ENCODE peak calls at places on chromosomes 3 and 15, in six cellular contexts. J is prostate gland, B is choroid plexus epithelial cell, L is brain microvascular endothelial cell, N is spleen, A is B cell. Z is an unnamed sample.

GRCh38 chr15:38623744-38624143 is 59.1 kb upstream of the RASGRP1 start:
- DNase-seq in J (no peak), B (no peak), L (no peak), N (no peak), A (no peak), Z (no peak)

GRCh38 chr15:60155661-60156060 is 151.6 kb downstream of the FOXB1 start:
- DNase-seq in J (no peak), B (peak), L (peak), N (no peak), A (no peak), Z (no peak)

GRCh38 chr15:70833897-70834765 is 19.8 kb downstream of the LARP6 start:
- DNase-seq in J (no peak), B (peak), L (peak), N (no peak), A (no peak), Z (no peak)

GRCh38 chr3:52089691-52090090 is 33.3 kb upstream of the DUSP7 start:
- DNase-seq in J (no peak), B (no peak), L (no peak), N (no peak), A (no peak), Z (no peak)

GRCh38 chr3:72102057-72102711 is 317.2 kb upstream of the PROK2 start:
- DNase-seq in J (no peak), B (peak), L (no peak), N (peak), A (peak), Z (peak)

GRCh38 chr3:9211155-9211950 is 38.1 kb downstream of the SRGAP3 start:
- DNase-seq in J (no peak), B (peak), L (peak), N (no peak), A (no peak), Z (no peak)

GRCh38 chr3:78659386-78659987 is 1108.3 kb downstream of the ROBO1 start:
- DNase-seq in J (peak), B (peak), L (peak), N (no peak), A (no peak), Z (no peak)

GRCh38 chr3:136327671-136328070 is 77.5 kb downstream of the PCCB start:
- DNase-seq in J (no peak), B (no peak), L (no peak), N (no peak), A (no peak), Z (no peak)

GRCh38 chr3:23035927-23036640 is 167.0 kb upstream of the UBE2E2 start:
- DNase-seq in J (no peak), B (no peak), L (no peak), N (no peak), A (no peak), Z (peak)

GRCh38 chr15:98953950-98954349 is 53.6 kb downstream of the PGPEP1L start:
- DNase-seq in J (no peak), B (no peak), L (no peak), N (peak), A (no peak), Z (no peak)

GRCh38 chr15:40451497-40452158 is 10.9 kb downstream of the BAHD1 start:
- DNase-seq in J (no peak), B (no peak), L (no peak), N (no peak), A (no peak), Z (no peak)

GRCh38 chr3:81684739-81685395 is 76.6 kb downstream of the GBE1 start:
- DNase-seq in J (no peak), B (no peak), L (peak), N (no peak), A (no peak), Z (no peak)

GRCh38 chr3:55750525-55750924 is 263.4 kb upstream of the WNT5A start:
- DNase-seq in J (peak), B (peak), L (peak), N (no peak), A (no peak), Z (no peak)

GRCh38 chr3:48186993-48187578 is 1.1 kb downstream of the CDC25A start:
- DNase-seq in J (no peak), B (peak), L (peak), N (no peak), A (no peak), Z (no peak)

GRCh38 chr15:44536962-44537727 is at the start of gene EIF3J:
- DNase-seq in J (peak), B (peak), L (peak), N (peak), A (peak), Z (peak)

GRCh38 chr3:10286596-10287295 is 6.0 kb downstream of the GHRL start:
- DNase-seq in J (peak), B (peak), L (peak), N (no peak), A (no peak), Z (no peak)
- TF ChIP-seq CTCF in J (no peak), B (peak), L (peak), N (peak), A (no peak), Z (no peak)

GRCh38 chr3:27319847-27320526 is 49.2 kb downstream of the NEK10 start:
- DNase-seq in J (peak), B (no peak), L (no peak), N (no peak), A (no peak), Z (peak)
- TF ChIP-seq CTCF in J (no peak), B (no peak), L (no peak), N (no peak), A (no peak), Z (no peak)

GRCh38 chr3:53768478-53769459 is 77.5 kb downstream of the CHDH start:
- DNase-seq in J (no peak), B (no peak), L (no peak), N (no peak), A (no peak), Z (no peak)

GRCh38 chr3:53764376-53764775 is 81.8 kb downstream of the CHDH start:
- DNase-seq in J (no peak), B (no peak), L (no peak), N (no peak), A (no peak), Z (no peak)

GRCh38 chr3:53763353-53763752 is 82.9 kb downstream of the CHDH start:
- DNase-seq in J (no peak), B (no peak), L (no peak), N (no peak), A (no peak), Z (no peak)

GRCh38 chr3:53765753-53766152 is 80.5 kb downstream of the CHDH start:
- DNase-seq in J (no peak), B (no peak), L (no peak), N (no peak), A (no peak), Z (no peak)

DNA sequence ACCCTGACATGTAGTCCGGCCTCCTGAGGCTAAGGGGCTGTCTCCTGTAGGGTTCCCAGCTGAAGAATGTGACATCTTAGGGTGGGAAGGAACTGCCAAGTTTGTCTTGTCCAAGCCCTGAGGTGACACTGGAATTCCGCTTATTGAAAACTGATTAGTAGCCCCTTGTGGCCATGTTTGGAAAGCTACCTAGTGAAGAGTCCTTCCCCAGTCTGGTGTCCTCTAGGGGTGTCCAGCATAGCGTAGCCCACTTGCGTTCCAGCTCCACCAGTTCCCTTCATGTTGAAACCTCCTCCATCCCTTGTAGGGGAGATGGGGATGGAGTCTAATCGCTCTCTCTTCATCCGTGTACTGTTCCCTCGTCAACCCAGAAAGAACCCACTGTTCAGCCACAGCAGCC is 79.5 kb downstream of the CHDH start:
- DNase-seq in J (no peak), B (no peak), L (no peak), N (no peak), A (no peak), Z (no peak)
- TF ChIP-seq CTCF in J (no peak), B (no peak), L (no peak), N (no peak), A (no peak), Z (no peak)

DNA sequence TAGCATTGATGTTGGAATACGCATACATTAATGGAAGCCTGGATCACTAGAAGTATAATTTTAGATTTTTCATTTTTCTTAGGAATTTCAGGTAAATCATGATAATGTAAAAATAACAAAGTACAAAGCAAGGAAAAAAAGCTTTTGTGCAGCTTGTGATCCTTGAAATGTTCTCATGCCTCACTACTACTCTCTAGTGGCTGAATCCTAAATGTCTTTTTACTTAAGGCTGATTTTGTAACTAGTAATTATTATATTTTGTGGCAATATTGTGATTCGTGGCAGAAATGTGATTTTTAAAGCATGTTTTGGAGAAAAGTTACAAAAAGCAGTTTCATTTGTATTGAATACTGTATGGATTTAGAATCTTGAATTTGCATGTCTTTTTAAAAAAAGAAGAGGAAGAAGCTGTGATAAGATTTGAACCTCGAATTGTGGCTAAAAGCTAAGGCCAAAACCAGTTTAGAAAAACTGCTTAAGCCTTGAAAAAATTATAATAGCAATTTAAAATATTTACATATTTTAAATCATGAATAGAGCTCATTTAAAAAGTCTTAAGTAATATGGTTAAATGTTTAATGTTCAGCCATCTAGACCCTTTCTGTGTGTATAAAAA is 39.0 kb downstream of the U2SURP start:
- DNase-seq in J (no peak), B (peak), L (no peak), N (no peak), A (no peak), Z (no peak)
- TF ChIP-seq CTCF in J (no peak), B (peak), L (peak), N (no peak), A (peak), Z (no peak)

DNA sequence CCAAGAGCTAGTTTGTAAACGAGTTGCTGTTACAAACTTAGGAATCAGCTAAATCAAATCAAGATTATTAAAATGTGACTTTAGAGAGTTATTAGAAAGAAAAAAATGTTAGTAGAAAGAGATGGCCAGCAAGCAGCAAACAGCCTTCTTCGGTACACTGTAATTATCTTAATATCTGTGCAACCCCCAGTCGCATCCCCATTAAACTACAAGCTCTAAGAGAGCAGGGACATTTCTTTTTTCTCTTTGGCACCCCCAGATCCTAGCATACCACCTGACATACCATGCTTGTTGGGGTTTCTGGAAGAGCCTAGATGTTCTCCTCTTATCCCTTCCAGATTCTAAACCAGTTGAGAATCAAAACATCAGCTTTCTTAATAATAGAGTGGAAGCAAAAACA is 45.1 kb upstream of the LIPC start:
- DNase-seq in J (no peak), B (no peak), L (no peak), N (no peak), A (no peak), Z (no peak)
- TF ChIP-seq CTCF in J (no peak), B (no peak), L (no peak), N (no peak), A (no peak), Z (no peak)

Z was measured in sigmoid colon.